ENCODE peak calls at places on chromosomes 3 and 15, in nine cellular contexts. L, S, C, F, T, K, I, U and Y are unnamed samples.
A peak's percentile ranks its signal among the peaks of the same experiment; 100 is the strongest.

GRCh38 chr3:24662449-24663345 is 168.0 kb upstream of the THRB start:
- DNase-seq in I (no peak), U (no peak), T (no peak), S (no peak), C (no peak), F (no peak), K (no peak), L (no peak), Y (no peak)

GRCh38 chr3:48563382-48563918 is at the start of gene UCN2:
- DNase-seq in I (no peak), T (peak; percentile 57), U (peak; percentile 51), K (no peak), S (no peak), F (no peak), L (no peak), C (no peak), Y (no peak)

GRCh38 chr15:65208656-65209055 is 2.6 kb downstream of the CILP start:
- DNase-seq in K (no peak), L (no peak), T (no peak), I (no peak), U (no peak), S (no peak), C (no peak), F (no peak), Y (no peak)

GRCh38 chr3:128794788-128795649 is 69.0 kb downstream of the RAB7A start:
- DNase-seq in L (no peak), T (peak; percentile 73), F (peak; percentile 54), S (peak; percentile 61), I (peak; percentile 93), C (no peak), K (peak; percentile 38), U (peak; percentile 75), Y (no peak)

GRCh38 chr3:72848703-72849081 is 447 bp upstream of the SHQ1 start:
- DNase-seq in F (no peak), T (no peak), U (no peak), C (no peak), L (no peak), K (no peak), S (no peak), I (no peak), Y (no peak)

GRCh38 chr3:126186271-126186670 is 5.9 kb upstream of the ALDH1L1 start:
- DNase-seq in F (no peak), I (no peak), L (no peak), C (no peak), K (no peak), T (no peak), S (no peak), U (no peak), Y (no peak)

GRCh38 chr15:82371649-82372048 is 22.4 kb upstream of the GOLGA6L10 start:
- DNase-seq in C (no peak), L (no peak), I (peak; percentile 71), K (no peak), F (no peak), S (no peak), U (no peak), T (no peak), Y (no peak)

GRCh38 chr15:40008061-40008460 is 30.9 kb downstream of the SRP14 start:
- DNase-seq in S (no peak), U (no peak), I (no peak), T (no peak), L (no peak), C (no peak), K (no peak), F (no peak), Y (no peak)

GRCh38 chr3:138234401-138235179 is 47.5 kb downstream of the ARMC8 start:
- DNase-seq in F (peak; percentile 34), L (no peak), K (no peak), T (no peak), C (no peak), I (no peak), U (no peak), S (no peak), Y (no peak)

GRCh38 chr15:78209646-78210348 is 24.6 kb downstream of the ACSBG1 start:
- DNase-seq in L (peak; percentile 48), S (peak; percentile 64), C (peak; percentile 70), U (no peak), K (no peak), I (no peak), T (no peak), F (no peak), Y (no peak)

GRCh38 chr15:41495736-41496599 is 2.3 kb downstream of the ITPKA start:
- DNase-seq in T (no peak), I (peak; percentile 82), S (peak; percentile 82), U (peak; percentile 31), C (no peak), L (peak; percentile 30), F (no peak), K (no peak), Y (no peak)

GRCh38 chr3:196666001-196666867 is 26.7 kb downstream of the NRROS start:
- DNase-seq in T (peak; percentile 95), I (peak; percentile 83), C (no peak), L (no peak), S (no peak), U (peak; percentile 93), K (peak; percentile 69), F (peak; percentile 99), Y (no peak)

GRCh38 chr3:32420138-32420981 is 28.7 kb downstream of the CMTM7 start:
- DNase-seq in I (peak; percentile 73), T (peak; percentile 49), K (peak; percentile 93), F (peak; percentile 98), C (no peak), L (no peak), S (no peak), U (no peak), Y (no peak)

GRCh38 chr3:197376020-197376419 is 77.6 kb upstream of the DLG1 start:
- DNase-seq in C (no peak), T (no peak), I (no peak), U (no peak), L (no peak), S (no peak), K (peak; percentile 45), F (peak; percentile 95), Y (no peak)

GRCh38 chr3:28856796-28857195 is 424.1 kb upstream of the RBMS3 start:
- DNase-seq in U (no peak), F (no peak), S (no peak), L (no peak), T (no peak), I (no peak), K (no peak), C (no peak), Y (no peak)

GRCh38 chr3:30231277-30232141 is 374.9 kb upstream of the TGFBR2 start:
- DNase-seq in L (no peak), K (no peak), U (peak; percentile 76), F (no peak), T (peak; percentile 59), I (no peak), C (no peak), S (no peak), Y (no peak)

GRCh38 chr15:67142142-67143092 is 77.0 kb downstream of the SMAD3 start:
- DNase-seq in T (peak; percentile 69), F (no peak), L (no peak), I (no peak), C (no peak), K (no peak), S (no peak), U (peak; percentile 94), Y (no peak)

GRCh38 chr3:86563358-86563970 is 427.5 kb downstream of the VGLL3 start:
- DNase-seq in K (no peak), I (peak; percentile 88), T (peak; percentile 45), F (peak; percentile 15), U (peak; percentile 26), L (no peak), C (no peak), S (no peak), Y (no peak)

DNA sequence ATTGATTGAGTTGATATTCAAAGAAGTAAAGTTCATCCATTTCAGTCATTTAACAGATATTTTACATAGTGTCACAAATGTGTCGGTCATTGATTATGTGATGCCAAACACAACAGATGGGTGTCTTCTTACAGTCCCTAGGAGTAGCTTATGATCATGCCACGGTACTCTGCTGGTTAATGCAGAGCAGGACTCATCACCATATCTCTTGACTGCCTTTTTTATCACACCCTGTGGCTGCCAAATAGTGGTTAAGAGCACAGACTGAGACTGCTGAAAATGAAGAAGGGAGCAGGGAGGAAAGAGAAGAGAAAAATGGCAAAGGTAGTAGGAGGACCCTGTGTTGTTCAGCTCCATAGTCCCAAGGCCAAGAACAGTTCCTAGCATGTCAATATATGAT is 12.8 kb upstream of the TIMMDC1 start:
- DNase-seq in I (no peak), C (no peak), U (no peak), L (no peak), K (no peak), T (no peak), F (no peak), S (no peak), Y (no peak)
- H3K36me3 ChIP-seq in I (peaks cover 16% of the 10 kb centered on the region), C (peaks cover 69% of the 10 kb centered on the region), U (peaks cover 10% of the 10 kb centered on the region), L (peaks cover 92% of the 10 kb centered on the region), K (no peaks in the 10 kb centered on the region), T (peaks cover 25% of the 10 kb centered on the region), F (peaks cover 6% of the 10 kb centered on the region), S (peaks cover 24% of the 10 kb centered on the region), Y (no peaks in the 10 kb centered on the region)

DNA sequence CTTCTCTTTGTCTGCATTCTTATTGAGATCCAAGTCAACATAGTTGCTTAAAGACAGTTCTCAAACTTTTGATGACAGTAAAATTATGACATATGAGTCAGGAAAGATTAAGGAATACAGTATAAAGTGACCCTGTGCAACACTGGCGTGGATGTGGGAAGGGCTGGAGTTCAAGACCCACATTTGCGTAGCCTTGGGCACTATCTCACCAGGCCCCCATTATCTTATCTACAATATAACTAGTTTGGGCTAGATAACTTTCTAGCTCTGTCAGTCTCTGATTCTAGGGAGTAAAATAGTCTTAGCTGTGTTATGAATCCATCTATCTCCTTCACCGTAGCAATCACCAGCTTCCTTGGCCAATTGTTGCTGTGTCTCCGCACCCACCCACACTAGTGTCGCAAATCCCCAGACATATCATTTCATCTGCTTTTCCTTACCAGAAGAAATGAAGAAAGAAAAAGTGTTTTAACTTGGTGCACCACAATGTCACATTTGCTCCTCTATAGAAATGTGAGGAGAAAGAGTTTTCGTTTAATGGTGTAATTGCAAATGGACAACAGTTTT is 14.9 kb upstream of the TM4SF4 start:
- DNase-seq in U (no peak), C (no peak), F (no peak), T (no peak), L (no peak), S (no peak), I (no peak), K (no peak), Y (no peak)
- H3K27ac ChIP-seq in U (no peak overlapping the region), C (no peak overlapping the region), F (no peak overlapping the region), T (no peak overlapping the region), L (peak overlapping the region; percentile 37), S (no peak overlapping the region), I (no peak overlapping the region), K (no peak overlapping the region), Y (no peak overlapping the region)

GRCh38 chr3:186105543-186105942 is 3.3 kb downstream of the ETV5 start:
- DNase-seq in L (no peak), S (no peak), T (no peak), C (no peak), U (no peak), I (no peak), K (no peak), F (no peak), Y (no peak)
- H3K4me3 ChIP-seq in L (no peak overlapping the region), S (no peak overlapping the region), T (no peak overlapping the region), C (no peak overlapping the region), U (no peak overlapping the region), I (no peak overlapping the region), K (no peak overlapping the region), F (no peak overlapping the region), Y (no peak overlapping the region)

GRCh38 chr15:57237282-57237642 is 139.0 kb upstream of the CGNL1 start:
- DNase-seq in I (peak; percentile 66), F (no peak), K (no peak), U (no peak), L (no peak), T (no peak), S (no peak), C (no peak), Y (no peak)
- H3K36me3 ChIP-seq in I (no peaks in the 10 kb centered on the region), F (peaks cover 18% of the 10 kb centered on the region), K (peaks cover 10% of the 10 kb centered on the region), U (peaks cover 9% of the 10 kb centered on the region), L (peaks cover 60% of the 10 kb centered on the region), T (peaks cover 32% of the 10 kb centered on the region), S (peaks cover 13% of the 10 kb centered on the region), C (peaks cover 52% of the 10 kb centered on the region), Y (no peaks in the 10 kb centered on the region)